ENCODE peak calls at places on chromosomes 4 and X, in four cellular contexts. O, J, A and G are unnamed samples.

GRCh38 chrX:72095370-72095769 is 36.3 kb downstream of the RTL5 start:
- DNase-seq in O (no peak), A (no peak), J (no peak), G (no peak)

GRCh38 chrX:41952102-41952501 is 28.7 kb upstream of the CASK start:
- DNase-seq in A (no peak), J (no peak), O (no peak), G (no peak)

GRCh38 chr4:99710020-99710419 is 52.4 kb upstream of the C4orf54 start:
- DNase-seq in A (no peak), O (no peak), J (no peak), G (no peak)

GRCh38 chr4:85243857-85244256 is 231.1 kb upstream of the ARHGAP24 start:
- DNase-seq in J (no peak), O (peak; percentile 36), A (no peak), G (peak; percentile 29)

GRCh38 chr4:55613621-55614020 is 21.6 kb upstream of the PDCL2 start:
- DNase-seq in A (no peak), J (no peak), O (no peak), G (no peak)

GRCh38 chrX:116204947-116205346 is 34.4 kb downstream of the AGTR2 start:
- DNase-seq in J (no peak), A (peak; percentile 2), O (peak; percentile 73), G (no peak)

GRCh38 chr4:167779280-167779679 is 313.1 kb upstream of the ANXA10 start:
- DNase-seq in O (no peak), A (no peak), J (no peak), G (no peak)

GRCh38 chr4:107037188-107037587 is 1.1 kb upstream of the DKK2 start:
- DNase-seq in O (peak; percentile 48), A (peak; percentile 72), J (no peak), G (peak; percentile 81)

GRCh38 chr4:150961566-150961965 is 53.5 kb downstream of the LRBA start:
- DNase-seq in A (no peak), J (no peak), O (no peak), G (no peak)

GRCh38 chr4:16443504-16444088 is 217.3 kb upstream of the TAPT1 start:
- DNase-seq in A (peak; percentile 9), J (no peak), O (peak; percentile 39), G (no peak)

GRCh38 chr4:92060333-92060732 is 243.4 kb upstream of the GRID2 start:
- DNase-seq in O (peak; percentile 31), A (no peak), J (no peak), G (peak; percentile 46)

GRCh38 chrX:115525486-115525885 is 35.5 kb upstream of the PLS3 start:
- DNase-seq in O (peak; percentile 71), J (no peak), A (no peak), G (no peak)

GRCh38 chrX:17024896-17025295 is 78.4 kb downstream of the REPS2 start:
- DNase-seq in J (no peak), A (no peak), O (peak; percentile 56), G (peak; percentile 61)

GRCh38 chr4:10061650-10062415 is 40.5 kb upstream of the SLC2A9 start:
- DNase-seq in O (no peak), J (no peak), A (no peak), G (no peak)

GRCh38 chrX:152601848-152602616 is 35.7 kb upstream of the GABRQ start:
- DNase-seq in J (no peak), O (peak; percentile 40), A (peak; percentile 2), G (peak; percentile 40)

GRCh38 chr4:85598936-85599335 is 124.0 kb downstream of the ARHGAP24 start:
- DNase-seq in A (no peak), J (no peak), O (peak; percentile 80), G (no peak)

GRCh38 chr4:114839986-114840385 is 241.4 kb downstream of the UGT8 start:
- DNase-seq in A (no peak), O (no peak), J (no peak), G (no peak)

GRCh38 chrX:6432211-6432610 is 102.7 kb downstream of the VCX3A start:
- DNase-seq in O (no peak), A (no peak), J (no peak), G (no peak)

GRCh38 chr4:44121210-44121609 is 327.4 kb downstream of the KCTD8 start:
- DNase-seq in A (no peak), J (no peak), O (no peak), G (no peak)

GRCh38 chrX:1249101-1249887 is 19.3 kb upstream of the CSF2RA start:
- DNase-seq in O (no peak), J (peak; percentile 7), A (no peak), G (peak; percentile 93)

GRCh38 chr4:66169341-66169740 is 499.1 kb upstream of the EPHA5 start:
- DNase-seq in A (no peak), O (peak; percentile 3), J (no peak), G (no peak)

GRCh38 chrX:116284383-116284782 is 113.8 kb downstream of the AGTR2 start:
- DNase-seq in O (peak; percentile 29), J (no peak), A (no peak), G (no peak)

GRCh38 chr4:77073106-77073858 is 2.5 kb downstream of the CCNI start:
- DNase-seq in J (no peak), O (peak; percentile 31), A (no peak), G (no peak)

GRCh38 chrX:72620550-72621145 is 48.0 kb upstream of the HDAC8 start:
- DNase-seq in A (no peak), J (peak; percentile 0), O (no peak), G (no peak)

GRCh38 chrX:53479295-53479694 is 45.1 kb upstream of the HSD17B10 start:
- DNase-seq in O (no peak), A (no peak), J (no peak), G (peak; percentile 55)

GRCh38 chr4:184895012-184895795 is 69.4 kb upstream of the ACSL1 start:
- DNase-seq in J (no peak), A (no peak), O (no peak), G (no peak)

GRCh38 chr4:54852061-54852460 is 194.3 kb downstream of the KIT start:
- DNase-seq in J (no peak), A (no peak), O (no peak), G (no peak)

GRCh38 chr4:78693777-78694456 is 82.2 kb upstream of the BMP2K start:
- DNase-seq in J (no peak), A (no peak), O (no peak), G (no peak)

GRCh38 chr4:106494066-106494465 is 125.5 kb upstream of the GIMD1 start:
- DNase-seq in A (no peak), O (no peak), J (no peak), G (no peak)

GRCh38 chr4:3436798-3437581 is 4.8 kb upstream of the HGFAC start:
- DNase-seq in J (no peak), O (peak; percentile 78), A (no peak), G (no peak)

GRCh38 chrX:11341274-11342256 is 48.4 kb downstream of the AMELX start:
- DNase-seq in A (no peak), O (no peak), J (no peak), G (no peak)

GRCh38 chr4:157221895-157222763 is 1.6 kb downstream of the GRIA2 start:
- DNase-seq in J (no peak), O (peak; percentile 89), A (peak; percentile 61), G (peak; percentile 71)

GRCh38 chr4:163911891-163912290 is 417.4 kb downstream of the TMA16 start:
- DNase-seq in A (no peak), O (no peak), J (no peak), G (no peak)

GRCh38 chrX:109732319-109732779 is 708 bp downstream of the ACSL4 start:
- DNase-seq in A (peak; percentile 6), O (peak; percentile 66), J (no peak), G (peak; percentile 27)

GRCh38 chr4:61277785-61278184 is 77.7 kb downstream of the ADGRL3 start:
- DNase-seq in J (no peak), O (peak; percentile 86), A (no peak), G (no peak)

GRCh38 chr4:25900901-25901500 is 13.0 kb upstream of the SMIM20 start:
- DNase-seq in J (no peak), O (no peak), A (no peak), G (no peak)